ENCODE peak calls at places on chromosomes 4 and X, in four cellular contexts. S is glutamatergic neuron, U is AG09309, P is EH. L is an unnamed sample.

GRCh38 chr4:108725457-108725856 is 37.4 kb downstream of the ETNPPL start:
- DNase-seq in S (no peak), U (no peak), P (no peak), L (no peak)

GRCh38 chrX:81286608-81287007 is 84.7 kb downstream of the SH3BGRL start:
- DNase-seq in S (no peak), U (no peak), P (no peak), L (no peak)

GRCh38 chr4:107253090-107253489 is 217.0 kb upstream of the DKK2 start:
- DNase-seq in S (no peak), U (no peak), P (no peak), L (no peak)

GRCh38 chr4:41507292-41507933 is 30.5 kb upstream of the LIMCH1 start:
- DNase-seq in S (no peak), U (peak; percentile 58), P (peak; percentile 91), L (no peak)

GRCh38 chr4:81142744-81143143 is 72.3 kb downstream of the PRKG2 start:
- DNase-seq in S (no peak), U (no peak), P (no peak), L (no peak)

GRCh38 chr4:89586864-89587263 is 250.1 kb downstream of the SNCA start:
- DNase-seq in S (no peak), U (peak; percentile 5), P (peak; percentile 8), L (no peak)

GRCh38 chr4:27145556-27145955 is 284.9 kb downstream of the STIM2 start:
- DNase-seq in S (no peak), U (peak; percentile 25), P (peak; percentile 4), L (no peak)

GRCh38 chr4:128560754-128561495 is 248.6 kb upstream of the JADE1 start:
- DNase-seq in S (no peak), U (no peak), P (peak; percentile 54), L (no peak)